ENCODE peak calls at places on chromosomes 7 and 10, in ten cellular contexts. R, M, G, C, J, I, Q, Y, O and V are unnamed samples.

GRCh38 chr7:133582766-133583523 is 330.1 kb downstream of the EXOC4 start:
- DNase-seq in M (no peak), Y (peak), I (no peak), C (peak), O (peak), J (no peak), R (no peak), G (peak), Q (no peak), V (no peak)

GRCh38 chr7:157652161-157652953 is 315.6 kb downstream of the DNAJB6 start:
- DNase-seq in O (no peak), I (no peak), Y (no peak), J (no peak), M (no peak), Q (no peak), C (no peak), G (no peak), R (no peak), V (no peak)

GRCh38 chr7:130989006-130989795 is 255.2 kb upstream of the KLF14 start:
- DNase-seq in J (no peak), G (no peak), M (no peak), Y (no peak), R (no peak), Q (no peak), O (no peak), I (no peak), C (no peak), V (no peak)

GRCh38 chr10:112209534-112210200 is 26.1 kb upstream of the GPAM start:
- DNase-seq in R (no peak), Y (no peak), M (no peak), G (no peak), C (peak), Q (no peak), J (no peak), O (no peak), I (no peak), V (no peak)

GRCh38 chr7:134750083-134751062 is 29.1 kb upstream of the CALD1 start:
- DNase-seq in G (peak), O (no peak), Q (peak), R (peak), I (peak), Y (peak), C (peak), M (peak), J (no peak), V (no peak)

GRCh38 chr10:108465871-108466641 is 1301.5 kb upstream of the SORCS1 start:
- DNase-seq in R (no peak), G (peak), Y (no peak), C (peak), J (peak), M (peak), Q (peak), I (peak), O (no peak), V (no peak)

GRCh38 chr10:1638889-1639418 is 98.4 kb downstream of the ADARB2 start:
- DNase-seq in R (no peak), Q (no peak), J (no peak), I (no peak), O (no peak), Y (no peak), C (no peak), G (no peak), M (no peak), V (peak)

GRCh38 chr10:35641430-35642015 is 573 bp downstream of the FZD8 start:
- DNase-seq in J (no peak), Q (no peak), I (peak), M (no peak), R (no peak), O (no peak), G (peak), Y (peak), C (peak), V (peak)

GRCh38 chr10:63712717-63713115 is 191.5 kb downstream of the REEP3 start:
- DNase-seq in M (no peak), G (no peak), J (no peak), Y (no peak), R (no peak), Q (no peak), I (no peak), C (peak), O (no peak), V (no peak)

GRCh38 chr7:16921644-16922257 is 40.0 kb upstream of the AGR3 start:
- DNase-seq in G (peak), Q (no peak), C (peak), I (no peak), J (no peak), Y (peak), M (no peak), O (no peak), R (no peak), V (peak)

GRCh38 chr7:156920076-156920475 is 27.1 kb upstream of the LMBR1 start:
- DNase-seq in C (no peak), O (no peak), R (no peak), J (no peak), G (no peak), Q (peak), Y (no peak), M (no peak), I (no peak), V (no peak)